ENCODE peak calls at places on chromosomes 5 and 9, in seven cellular contexts. K is fibroblast of the aortic adventitia; S is mucosa of gallbladder; P is nephron progenitor cell; O is GM10248; G is activated CD8-positive, alpha-beta T cell treated with anti-CD3 and anti-CD28 coated beads, Interleukin-2, amount 10 ng/mL, durations not matched to agents 7 days and 5 days; X is activated effector memory CD4-positive, alpha-beta T cell treated with Interleukin-2 at 50 U/mL for 16 hours. W is an unnamed sample.

GRCh38 chr5:36407396-36407795 is 105.7 kb upstream of the RANBP3L start:
- DNase-seq in K (peak), S (no peak), P (no peak), O (no peak), G (no peak), X (no peak), W (peak)

GRCh38 chr5:3602713-3603502 is 7.3 kb downstream of the IRX1 start:
- DNase-seq in K (no peak), S (no peak), P (peak), O (no peak), G (no peak), X (no peak), W (no peak)

GRCh38 chr9:130036099-130036498 is 6.9 kb downstream of the FNBP1 start:
- DNase-seq in K (peak), S (no peak), P (no peak), O (no peak), G (no peak), X (no peak), W (peak)

GRCh38 chr5:147616401-147616800 is 106.5 kb upstream of the DPYSL3 start:
- DNase-seq in K (peak), S (no peak), P (no peak), O (no peak), G (no peak), X (no peak), W (peak)

GRCh38 chr5:16628376-16628775 is 11.6 kb upstream of the RETREG1 start:
- DNase-seq in K (no peak), S (no peak), P (no peak), O (no peak), G (no peak), X (no peak), W (no peak)

GRCh38 chr9:27683181-27683580 is 109.9 kb upstream of the C9orf72 start:
- DNase-seq in K (no peak), S (no peak), P (no peak), O (no peak), G (no peak), X (no peak), W (no peak)

GRCh38 chr5:168186289-168187074 is 105.0 kb upstream of the WWC1 start:
- DNase-seq in K (peak), S (no peak), P (no peak), O (no peak), G (no peak), X (no peak), W (peak)

GRCh38 chr5:79800979-79801827 is 111.6 kb downstream of the CMYA5 start:
- DNase-seq in K (peak), S (no peak), P (no peak), O (no peak), G (peak), X (no peak), W (peak)

GRCh38 chr5:71924325-71924724 is 182.9 kb upstream of the MAP1B start:
- DNase-seq in K (peak), S (no peak), P (no peak), O (no peak), G (no peak), X (no peak), W (peak)

GRCh38 chr9:111728143-111728542 is 66.6 kb downstream of the SHOC1 start:
- DNase-seq in K (no peak), S (no peak), P (no peak), O (no peak), G (no peak), X (no peak), W (peak)

GRCh38 chr5:98364549-98364948 is 408.9 kb upstream of the RGMB start:
- DNase-seq in K (no peak), S (no peak), P (no peak), O (no peak), G (no peak), X (no peak), W (no peak)

GRCh38 chr9:129352157-129352870 is 174.3 kb upstream of the IER5L start:
- DNase-seq in K (no peak), S (no peak), P (peak), O (no peak), G (no peak), X (no peak), W (no peak)

GRCh38 chr9:97430316-97430715 is 18.4 kb downstream of the TDRD7 start:
- DNase-seq in K (no peak), S (no peak), P (no peak), O (no peak), G (no peak), X (no peak), W (peak)

GRCh38 chr5:156552855-156553358 is 225.9 kb downstream of the SGCD start:
- DNase-seq in K (no peak), S (no peak), P (no peak), O (no peak), G (no peak), X (no peak), W (no peak)

GRCh38 chr9:14089051-14089798 is 224.7 kb downstream of the NFIB start:
- DNase-seq in K (no peak), S (no peak), P (peak), O (no peak), G (no peak), X (no peak), W (peak)

GRCh38 chr5:133384120-133384855 is 228.1 kb downstream of the FSTL4 start:
- DNase-seq in K (no peak), S (no peak), P (no peak), O (no peak), G (no peak), X (no peak), W (no peak)

GRCh38 chr9:108444400-108445358 is 411.1 kb downstream of the ACTL7B start:
- DNase-seq in K (peak), S (no peak), P (no peak), O (no peak), G (no peak), X (no peak), W (peak)

GRCh38 chr5:151200913-151201445 is 22.9 kb downstream of the CCDC69 start:
- DNase-seq in K (no peak), S (no peak), P (no peak), O (no peak), G (no peak), X (no peak), W (no peak)

GRCh38 chr5:143204474-143205246 is 198.8 kb downstream of the NR3C1 start:
- DNase-seq in K (peak), S (no peak), P (no peak), O (no peak), G (no peak), X (no peak), W (no peak)

GRCh38 chr9:95648225-95648624 is 131.5 kb upstream of the PTCH1 start:
- DNase-seq in K (no peak), S (no peak), P (no peak), O (no peak), G (no peak), X (no peak), W (no peak)

GRCh38 chr9:38355115-38355514 is 37.4 kb upstream of the ALDH1B1 start:
- DNase-seq in K (no peak), S (no peak), P (no peak), O (no peak), G (no peak), X (no peak), W (no peak)

GRCh38 chr5:145660897-145661650 is 174.1 kb downstream of the PRELID2 start:
- DNase-seq in K (peak), S (peak), P (no peak), O (no peak), G (no peak), X (no peak), W (peak)

GRCh38 chr9:134944351-134944802 is 26.7 kb upstream of the FCN1 start:
- DNase-seq in K (peak), S (no peak), P (no peak), O (no peak), G (no peak), X (no peak), W (no peak)

GRCh38 chr9:26935847-26936246 is 11.2 kb downstream of the PLAA start:
- DNase-seq in K (no peak), S (no peak), P (no peak), O (no peak), G (no peak), X (no peak), W (no peak)

GRCh38 chr9:4630836-4631235 is 31.3 kb upstream of the PLPP6 start:
- DNase-seq in K (no peak), S (no peak), P (no peak), O (no peak), G (no peak), X (no peak), W (no peak)

GRCh38 chr5:43227655-43228054 is 35.6 kb downstream of the NIM1K start:
- DNase-seq in K (peak), S (no peak), P (no peak), O (no peak), G (no peak), X (no peak), W (peak)

GRCh38 chr9:76810377-76810957 is 46.2 kb downstream of the PCA3 start:
- DNase-seq in K (peak), S (peak), P (peak), O (peak), G (peak), X (no peak), W (peak)

GRCh38 chr5:150146862-150147579 is 8.6 kb downstream of the PDGFRB start:
- DNase-seq in K (no peak), S (no peak), P (no peak), O (no peak), G (no peak), X (no peak), W (no peak)

GRCh38 chr9:34985311-34985899 is 4.1 kb upstream of the DNAJB5 start:
- DNase-seq in K (peak), S (peak), P (peak), O (no peak), G (peak), X (peak), W (peak)

GRCh38 chr9:133684461-133685361 is 48.5 kb downstream of the DBH start:
- DNase-seq in K (no peak), S (no peak), P (no peak), O (no peak), G (no peak), X (no peak), W (no peak)

GRCh38 chr9:130271473-130271872 is 5.9 kb downstream of the HMCN2 start:
- DNase-seq in K (no peak), S (no peak), P (no peak), O (no peak), G (no peak), X (no peak), W (no peak)

W was measured in amniotic epithelial cell.